ENCODE peak calls at places on chromosomes 4 and X, in four cellular contexts. One of them, this sample, is unnamed.

GRCh38 chrX:137052641-137053235 is 18.9 kb upstream of the GPR101 start:
- DNase-seq in K562: no peak
- DNase-seq in HepG2: no peak
- DNase-seq in GM12878: no peak
- DNase-seq in this sample: no peak

GRCh38 chr4:10587697-10588096 is 96.9 kb downstream of the CLNK start:
- DNase-seq in K562: no peak
- DNase-seq in HepG2: no peak
- DNase-seq in GM12878: no peak
- DNase-seq in this sample: no peak

GRCh38 chr4:8076023-8076422 is 82.6 kb downstream of the ABLIM2 start:
- DNase-seq in K562: no peak
- DNase-seq in HepG2: no peak
- DNase-seq in GM12878: no peak
- DNase-seq in this sample: no peak

GRCh38 chrX:100731441-100732281 is at the start of gene SYTL4:
- DNase-seq in K562: peak
- DNase-seq in HepG2: no peak
- DNase-seq in GM12878: no peak
- DNase-seq in this sample: no peak

GRCh38 chr4:184237612-184238011 is 19.9 kb upstream of the ENPP6 start:
- DNase-seq in K562: no peak
- DNase-seq in HepG2: no peak
- DNase-seq in GM12878: no peak
- DNase-seq in this sample: no peak

GRCh38 chr4:2194556-2194955 is 47.4 kb downstream of the HAUS3 start:
- DNase-seq in K562: no peak
- DNase-seq in HepG2: no peak
- DNase-seq in GM12878: no peak
- DNase-seq in this sample: no peak

GRCh38 chr4:182928061-182928460 is 10.9 kb upstream of the DCTD start:
- DNase-seq in K562: no peak
- DNase-seq in HepG2: no peak
- DNase-seq in GM12878: no peak
- DNase-seq in this sample: no peak

GRCh38 chrX:148271263-148271662 is 229.2 kb upstream of the AFF2 start:
- DNase-seq in K562: no peak
- DNase-seq in HepG2: no peak
- DNase-seq in GM12878: no peak
- DNase-seq in this sample: no peak

GRCh38 chrX:80174925-80175574 is 160.5 kb downstream of the TBX22 start:
- DNase-seq in K562: no peak
- DNase-seq in HepG2: no peak
- DNase-seq in GM12878: no peak
- DNase-seq in this sample: no peak

GRCh38 chr4:42555828-42556227 is 101.1 kb downstream of the ATP8A1 start:
- DNase-seq in K562: no peak
- DNase-seq in HepG2: no peak
- DNase-seq in GM12878: no peak
- DNase-seq in this sample: no peak

GRCh38 chrX:103635436-103635835 is 6.7 kb downstream of the TCEAL1 start:
- DNase-seq in K562: no peak
- DNase-seq in HepG2: no peak
- DNase-seq in GM12878: no peak
- DNase-seq in this sample: no peak

GRCh38 chr4:6278801-6279197 is 9.1 kb downstream of the WFS1 start:
- DNase-seq in K562: peak
- DNase-seq in HepG2: peak
- DNase-seq in GM12878: peak
- DNase-seq in this sample: no peak

GRCh38 chr4:88185916-88186315 is 27.5 kb upstream of the ABCG2 start:
- DNase-seq in K562: no peak
- DNase-seq in HepG2: no peak
- DNase-seq in GM12878: no peak
- DNase-seq in this sample: no peak

GRCh38 chr4:13478707-13479106 is 5.4 kb downstream of the RAB28 start:
- DNase-seq in K562: no peak
- DNase-seq in HepG2: no peak
- DNase-seq in GM12878: no peak
- DNase-seq in this sample: no peak

GRCh38 chrX:104922206-104922621 is 298.3 kb downstream of the TEX13A start:
- DNase-seq in K562: peak
- DNase-seq in HepG2: peak
- DNase-seq in GM12878: peak
- DNase-seq in this sample: peak

GRCh38 chr4:168945291-168945690 is 64.8 kb downstream of the CBR4 start:
- DNase-seq in K562: no peak
- DNase-seq in HepG2: no peak
- DNase-seq in GM12878: no peak
- DNase-seq in this sample: no peak

GRCh38 chr4:149029056-149029651 is 586.9 kb upstream of the NR3C2 start:
- DNase-seq in K562: no peak
- DNase-seq in HepG2: peak
- DNase-seq in GM12878: no peak
- DNase-seq in this sample: no peak

GRCh38 chr4:2850966-2851782 is 7.5 kb downstream of the ADD1 start:
- DNase-seq in K562: no peak
- DNase-seq in HepG2: no peak
- DNase-seq in GM12878: no peak
- DNase-seq in this sample: no peak

GRCh38 chr4:123446791-123447474 is 50.3 kb downstream of the SPRY1 start:
- DNase-seq in K562: no peak
- DNase-seq in HepG2: peak
- DNase-seq in GM12878: no peak
- DNase-seq in this sample: no peak

GRCh38 chr4:141899103-141899502 is 262.7 kb downstream of the IL15 start:
- DNase-seq in K562: no peak
- DNase-seq in HepG2: no peak
- DNase-seq in GM12878: no peak
- DNase-seq in this sample: no peak

GRCh38 chrX:31272472-31272775 is 200.6 kb upstream of the FTHL17 start:
- DNase-seq in K562: no peak
- DNase-seq in HepG2: no peak
- DNase-seq in GM12878: no peak
- DNase-seq in this sample: no peak

GRCh38 chrX:9135901-9136510 is 102.1 kb upstream of the FAM9B start:
- DNase-seq in K562: no peak
- DNase-seq in HepG2: no peak
- DNase-seq in GM12878: no peak
- DNase-seq in this sample: no peak

GRCh38 chrX:110421499-110422455 is 63.1 kb downstream of the RTL9 start:
- DNase-seq in K562: no peak
- DNase-seq in HepG2: no peak
- DNase-seq in GM12878: no peak
- DNase-seq in this sample: no peak

GRCh38 chr4:113276448-113277158 is 227.2 kb downstream of the ANK2 start:
- DNase-seq in K562: no peak
- DNase-seq in HepG2: no peak
- DNase-seq in GM12878: no peak
- DNase-seq in this sample: no peak

GRCh38 chr4:77167173-77167572 is 10.2 kb downstream of the CCNG2 start:
- DNase-seq in K562: no peak
- DNase-seq in HepG2: no peak
- DNase-seq in GM12878: no peak
- DNase-seq in this sample: no peak

GRCh38 chrX:110746014-110746413 is 49.6 kb downstream of the CHRDL1 start:
- DNase-seq in K562: no peak
- DNase-seq in HepG2: no peak
- DNase-seq in GM12878: no peak
- DNase-seq in this sample: no peak

GRCh38 chr4:55549888-55550287 is 3.2 kb upstream of the CLOCK start:
- DNase-seq in K562: no peak
- DNase-seq in HepG2: no peak
- DNase-seq in GM12878: no peak
- DNase-seq in this sample: no peak

GRCh38 chrX:16186380-16187007 is 19.2 kb downstream of the MAGEB17 start:
- DNase-seq in K562: no peak
- DNase-seq in HepG2: no peak
- DNase-seq in GM12878: no peak
- DNase-seq in this sample: no peak

GRCh38 chrX:139720136-139720535 is 12.2 kb upstream of the MCF2 start:
- DNase-seq in K562: no peak
- DNase-seq in HepG2: peak
- DNase-seq in GM12878: no peak
- DNase-seq in this sample: peak

GRCh38 chr4:1767058-1767769 is 25.9 kb upstream of the FGFR3 start:
- DNase-seq in K562: peak
- DNase-seq in HepG2: no peak
- DNase-seq in GM12878: no peak
- DNase-seq in this sample: no peak

GRCh38 chr4:137124278-137124932 is 407.9 kb downstream of the PCDH18 start:
- DNase-seq in K562: no peak
- DNase-seq in HepG2: peak
- DNase-seq in GM12878: peak
- DNase-seq in this sample: no peak

GRCh38 chrX:1138476-1138875 is 74.0 kb downstream of the CRLF2 start:
- DNase-seq in K562: no peak
- DNase-seq in HepG2: no peak
- DNase-seq in GM12878: no peak
- DNase-seq in this sample: no peak

GRCh38 chr4:159401791-159402380 is 299.0 kb downstream of the RAPGEF2 start:
- DNase-seq in K562: no peak
- DNase-seq in HepG2: peak
- DNase-seq in GM12878: no peak
- DNase-seq in this sample: no peak

GRCh38 chr4:3252480-3252828 is 3.5 kb downstream of the MSANTD1 start:
- DNase-seq in K562: no peak
- DNase-seq in HepG2: no peak
- DNase-seq in GM12878: no peak
- DNase-seq in this sample: no peak

GRCh38 chrX:50579955-50580354 is 109.3 kb upstream of the DGKK start:
- DNase-seq in K562: peak
- DNase-seq in HepG2: peak
- DNase-seq in GM12878: peak
- DNase-seq in this sample: no peak

GRCh38 chr4:108272566-108272965 is 103.8 kb upstream of the LEF1 start:
- DNase-seq in K562: no peak
- DNase-seq in HepG2: no peak
- DNase-seq in GM12878: no peak
- DNase-seq in this sample: no peak

DNA sequence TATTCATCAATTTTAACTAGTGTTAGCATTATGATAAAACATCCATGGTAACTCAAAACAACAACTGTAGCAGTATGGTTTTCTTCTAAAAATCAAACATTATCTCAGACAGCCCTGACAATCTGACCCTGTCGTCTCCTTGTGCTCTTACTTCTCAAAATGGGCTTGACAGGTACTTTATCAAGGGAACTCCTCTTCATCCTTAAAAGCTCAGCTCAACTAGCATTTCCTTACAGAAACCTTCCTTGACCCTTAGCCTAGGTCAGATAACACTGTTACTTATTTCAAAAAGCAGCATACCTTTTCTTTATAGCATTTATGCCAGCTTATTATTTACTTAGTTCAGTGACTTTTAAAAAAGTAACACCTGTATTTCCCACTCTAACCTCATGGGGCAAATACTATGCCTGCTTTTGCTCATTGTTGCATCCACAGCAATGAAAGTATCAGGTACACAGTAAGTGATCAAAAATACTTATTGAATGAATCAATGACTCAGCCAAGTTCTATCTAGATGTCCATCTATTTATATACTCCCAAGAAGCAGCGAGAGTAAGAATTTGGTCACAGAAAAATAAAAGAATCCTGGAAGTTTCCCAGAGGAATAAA is 41.9 kb downstream of the ADAMTS3 start:
- DNase-seq in K562: no peak
- DNase-seq in HepG2: no peak
- DNase-seq in GM12878: no peak
- DNase-seq in this sample: no peak
- TF ChIP-seq CTCF in K562: no peak
- TF ChIP-seq CTCF in HepG2: no peak
- TF ChIP-seq CTCF in GM12878: no peak
- TF ChIP-seq CTCF in this sample: no peak

GRCh38 chr4:125097729-125098128 is 217.0 kb upstream of the FAT4 start:
- DNase-seq in K562: no peak
- DNase-seq in HepG2: no peak
- DNase-seq in GM12878: no peak
- DNase-seq in this sample: no peak

GRCh38 chr4:125091031-125091540 is 223.7 kb upstream of the FAT4 start:
- DNase-seq in K562: no peak
- DNase-seq in HepG2: no peak
- DNase-seq in GM12878: no peak
- DNase-seq in this sample: no peak

GRCh38 chr4:125101706-125102105 is 213.0 kb upstream of the FAT4 start:
- DNase-seq in K562: no peak
- DNase-seq in HepG2: no peak
- DNase-seq in GM12878: no peak
- DNase-seq in this sample: no peak

DNA sequence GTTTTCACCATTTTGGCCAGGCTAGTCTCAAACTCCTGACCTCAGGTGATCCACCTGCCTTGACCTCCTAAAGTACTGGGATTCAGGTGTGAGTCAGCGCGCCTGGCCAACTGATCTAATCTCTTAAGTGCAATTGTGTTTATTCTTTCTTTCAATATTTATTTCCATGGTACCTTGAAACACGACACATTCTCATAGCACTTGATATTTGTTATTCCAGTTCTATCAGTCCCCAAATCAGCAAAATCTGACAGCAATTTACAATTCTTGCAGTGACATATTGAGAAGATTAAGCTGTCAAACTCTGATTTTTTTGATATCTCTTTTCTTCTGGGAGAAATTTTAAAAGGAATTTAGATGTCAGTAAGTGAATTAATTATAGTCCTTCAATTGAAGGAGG is 218.1 kb upstream of the FAT4 start:
- DNase-seq in K562: no peak
- DNase-seq in HepG2: no peak
- DNase-seq in GM12878: no peak
- DNase-seq in this sample: no peak
- TF ChIP-seq BRCA1 in K562: no peak
- TF ChIP-seq BRCA1 in HepG2: no peak
- TF ChIP-seq BRCA1 in GM12878: no peak
- TF ChIP-seq BRCA1 in this sample: no peak

GRCh38 chr4:131644619-131645018 is 1504.5 kb upstream of the PCDH10 start:
- DNase-seq in K562: no peak
- DNase-seq in HepG2: peak
- DNase-seq in GM12878: no peak
- DNase-seq in this sample: peak
- TF ChIP-seq CTCF in K562: no peak
- TF ChIP-seq CTCF in HepG2: peak
- TF ChIP-seq CTCF in GM12878: peak
- TF ChIP-seq CTCF in this sample: peak

DNA sequence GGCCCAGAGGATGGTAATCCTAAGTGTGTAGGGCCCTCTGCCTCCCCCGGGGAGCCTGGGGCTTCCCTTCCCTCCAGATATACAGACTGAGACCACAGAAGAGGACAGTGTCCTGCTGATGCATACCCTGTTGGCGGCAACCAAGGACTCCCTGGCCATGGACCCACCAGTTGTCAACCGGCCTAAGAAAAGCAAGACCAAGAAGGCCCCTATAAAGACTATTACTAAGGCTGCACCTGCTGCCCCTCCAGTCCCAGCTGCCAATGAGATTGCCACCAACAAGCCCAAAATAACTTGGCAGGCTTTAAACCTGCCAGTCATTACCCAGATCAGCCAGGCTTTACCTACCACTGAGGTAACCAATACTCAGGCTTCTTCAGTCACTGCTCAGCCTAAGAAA is 1.9 kb downstream of the TRO start:
- DNase-seq in K562: no peak
- DNase-seq in HepG2: no peak
- DNase-seq in GM12878: no peak
- DNase-seq in this sample: no peak
- TF ChIP-seq BRCA1 in K562: no peak
- TF ChIP-seq BRCA1 in HepG2: no peak
- TF ChIP-seq BRCA1 in GM12878: no peak
- TF ChIP-seq BRCA1 in this sample: no peak